ENCODE peak calls at places on chromosomes 16 and 17, in ten cellular contexts. One of them, this sample, is unnamed.

GRCh38 chr16:57720142-57720575 is 15.4 kb upstream of the KATNB1 start:
- DNase-seq in PC-3: peak; percentile 54
- DNase-seq in stomach: peak; percentile 81
- DNase-seq in endodermal cell: peak; percentile 82
- DNase-seq in GM23338: peak; percentile 62
- DNase-seq in BE2C: peak; percentile 72
- DNase-seq in ovary: no peak
- DNase-seq in left ventricle myocardium inferior: no peak
- DNase-seq in neural progenitor cell: peak; percentile 63
- DNase-seq in IMR-90: peak; percentile 50
- DNase-seq in this sample: peak; percentile 38

GRCh38 chr16:10981697-10982216 is 37.4 kb downstream of the CLEC16A start:
- DNase-seq in ovary: no peak
- DNase-seq in PC-3: peak; percentile 33
- DNase-seq in BE2C: peak; percentile 77
- DNase-seq in endodermal cell: peak; percentile 85
- DNase-seq in IMR-90: no peak
- DNase-seq in left ventricle myocardium inferior: no peak
- DNase-seq in GM23338: peak; percentile 73
- DNase-seq in neural progenitor cell: no peak
- DNase-seq in stomach: no peak
- DNase-seq in this sample: peak; percentile 81

GRCh38 chr17:68356520-68356919 is 65.2 kb downstream of the ARSG start:
- DNase-seq in left ventricle myocardium inferior: no peak
- DNase-seq in GM23338: no peak
- DNase-seq in endodermal cell: no peak
- DNase-seq in stomach: no peak
- DNase-seq in BE2C: no peak
- DNase-seq in neural progenitor cell: no peak
- DNase-seq in PC-3: no peak
- DNase-seq in ovary: no peak
- DNase-seq in IMR-90: no peak
- DNase-seq in this sample: no peak

GRCh38 chr16:67158637-67159600 is 790 bp downstream of the TRADD start:
- DNase-seq in GM23338: peak; percentile 62
- DNase-seq in stomach: peak; percentile 69
- DNase-seq in endodermal cell: peak; percentile 83
- DNase-seq in ovary: peak; percentile 60
- DNase-seq in neural progenitor cell: peak; percentile 70
- DNase-seq in BE2C: peak; percentile 32
- DNase-seq in PC-3: peak; percentile 49
- DNase-seq in IMR-90: no peak
- DNase-seq in left ventricle myocardium inferior: peak; percentile 36
- DNase-seq in this sample: peak; percentile 48

GRCh38 chr16:72924487-72924886 is 123.4 kb downstream of the ZFHX3 start:
- DNase-seq in IMR-90: no peak
- DNase-seq in PC-3: no peak
- DNase-seq in GM23338: no peak
- DNase-seq in BE2C: no peak
- DNase-seq in stomach: no peak
- DNase-seq in ovary: no peak
- DNase-seq in left ventricle myocardium inferior: no peak
- DNase-seq in endodermal cell: no peak
- DNase-seq in neural progenitor cell: no peak
- DNase-seq in this sample: no peak

GRCh38 chr17:38619937-38620550 is 14.3 kb upstream of the SRCIN1 start:
- DNase-seq in PC-3: no peak
- DNase-seq in BE2C: no peak
- DNase-seq in IMR-90: no peak
- DNase-seq in stomach: no peak
- DNase-seq in GM23338: peak; percentile 56
- DNase-seq in ovary: no peak
- DNase-seq in neural progenitor cell: no peak
- DNase-seq in left ventricle myocardium inferior: no peak
- DNase-seq in endodermal cell: peak; percentile 62
- DNase-seq in this sample: no peak

GRCh38 chr16:29645699-29646187 is 17.3 kb upstream of the SPN start:
- DNase-seq in GM23338: peak; percentile 65
- DNase-seq in BE2C: peak; percentile 35
- DNase-seq in PC-3: no peak
- DNase-seq in stomach: no peak
- DNase-seq in ovary: no peak
- DNase-seq in left ventricle myocardium inferior: no peak
- DNase-seq in IMR-90: no peak
- DNase-seq in neural progenitor cell: no peak
- DNase-seq in endodermal cell: peak; percentile 68
- DNase-seq in this sample: peak; percentile 13

GRCh38 chr16:68287276-68288251 is 23.2 kb downstream of the SLC7A6OS start:
- DNase-seq in endodermal cell: no peak
- DNase-seq in IMR-90: peak; percentile 86
- DNase-seq in ovary: no peak
- DNase-seq in left ventricle myocardium inferior: peak; percentile 80
- DNase-seq in PC-3: peak; percentile 76
- DNase-seq in BE2C: no peak
- DNase-seq in neural progenitor cell: no peak
- DNase-seq in stomach: no peak
- DNase-seq in GM23338: no peak
- DNase-seq in this sample: peak; percentile 71

GRCh38 chr16:57534881-57535658 is 1.3 kb downstream of the CCDC102A start:
- DNase-seq in ovary: peak; percentile 69
- DNase-seq in GM23338: no peak
- DNase-seq in PC-3: no peak
- DNase-seq in BE2C: no peak
- DNase-seq in neural progenitor cell: no peak
- DNase-seq in endodermal cell: peak; percentile 51
- DNase-seq in stomach: peak; percentile 24
- DNase-seq in IMR-90: no peak
- DNase-seq in left ventricle myocardium inferior: no peak
- DNase-seq in this sample: no peak

GRCh38 chr17:47699536-47699840 is 5.5 kb downstream of the TBKBP1 start:
- DNase-seq in BE2C: no peak
- DNase-seq in ovary: no peak
- DNase-seq in left ventricle myocardium inferior: no peak
- DNase-seq in IMR-90: no peak
- DNase-seq in endodermal cell: no peak
- DNase-seq in neural progenitor cell: no peak
- DNase-seq in GM23338: no peak
- DNase-seq in stomach: no peak
- DNase-seq in PC-3: no peak
- DNase-seq in this sample: no peak

GRCh38 chr17:17186051-17186450 is 20.1 kb downstream of the PLD6 start:
- DNase-seq in IMR-90: peak; percentile 12
- DNase-seq in left ventricle myocardium inferior: no peak
- DNase-seq in BE2C: no peak
- DNase-seq in GM23338: no peak
- DNase-seq in endodermal cell: no peak
- DNase-seq in ovary: no peak
- DNase-seq in PC-3: peak; percentile 73
- DNase-seq in stomach: peak; percentile 29
- DNase-seq in neural progenitor cell: no peak
- DNase-seq in this sample: peak; percentile 96

GRCh38 chr16:20879175-20880053 is 20.7 kb downstream of the DCUN1D3 start:
- DNase-seq in left ventricle myocardium inferior: no peak
- DNase-seq in PC-3: peak; percentile 35
- DNase-seq in neural progenitor cell: no peak
- DNase-seq in GM23338: no peak
- DNase-seq in IMR-90: peak; percentile 74
- DNase-seq in stomach: no peak
- DNase-seq in BE2C: no peak
- DNase-seq in ovary: no peak
- DNase-seq in endodermal cell: no peak
- DNase-seq in this sample: peak; percentile 77
- H3K4me3 ChIP-seq in left ventricle myocardium inferior: no peak overlapping the region
- H3K4me3 ChIP-seq in PC-3: no peak overlapping the region
- H3K4me3 ChIP-seq in neural progenitor cell: no peak overlapping the region
- H3K4me3 ChIP-seq in GM23338: no peak overlapping the region
- H3K4me3 ChIP-seq in IMR-90: no peak overlapping the region
- H3K4me3 ChIP-seq in stomach: no peak overlapping the region
- H3K4me3 ChIP-seq in BE2C: no peak overlapping the region
- H3K4me3 ChIP-seq in ovary: no peak overlapping the region
- H3K4me3 ChIP-seq in endodermal cell: no peak overlapping the region
- H3K4me3 ChIP-seq in this sample: no peak overlapping the region

GRCh38 chr16:12260647-12261262 is 284.2 kb downstream of the SNX29 start:
- DNase-seq in PC-3: no peak
- DNase-seq in BE2C: peak; percentile 43
- DNase-seq in stomach: no peak
- DNase-seq in IMR-90: peak; percentile 84
- DNase-seq in GM23338: peak; percentile 93
- DNase-seq in endodermal cell: peak; percentile 88
- DNase-seq in left ventricle myocardium inferior: no peak
- DNase-seq in neural progenitor cell: peak; percentile 71
- DNase-seq in ovary: peak; percentile 56
- DNase-seq in this sample: peak; percentile 15
- TF ChIP-seq CTCF in PC-3: no peak
- TF ChIP-seq CTCF in BE2C: peak; percentile 28
- TF ChIP-seq CTCF in stomach: no peak
- TF ChIP-seq CTCF in IMR-90: peak; percentile 35
- TF ChIP-seq CTCF in GM23338: peak; percentile 68
- TF ChIP-seq CTCF in endodermal cell: peak; percentile 54
- TF ChIP-seq CTCF in left ventricle myocardium inferior: no peak
- TF ChIP-seq CTCF in neural progenitor cell: peak; percentile 35
- TF ChIP-seq CTCF in ovary: peak; percentile 14
- TF ChIP-seq CTCF in this sample: peak; percentile 7

GRCh38 chr16:89144681-89145080 is 26.9 kb upstream of the CDH15 start:
- DNase-seq in stomach: no peak
- DNase-seq in GM23338: no peak
- DNase-seq in neural progenitor cell: no peak
- DNase-seq in PC-3: no peak
- DNase-seq in BE2C: no peak
- DNase-seq in ovary: no peak
- DNase-seq in left ventricle myocardium inferior: no peak
- DNase-seq in endodermal cell: no peak
- DNase-seq in IMR-90: no peak
- DNase-seq in this sample: no peak

GRCh38 chr16:89143911-89144675 is 27.5 kb upstream of the CDH15 start:
- DNase-seq in left ventricle myocardium inferior: no peak
- DNase-seq in GM23338: no peak
- DNase-seq in stomach: no peak
- DNase-seq in BE2C: no peak
- DNase-seq in IMR-90: no peak
- DNase-seq in PC-3: no peak
- DNase-seq in neural progenitor cell: no peak
- DNase-seq in ovary: no peak
- DNase-seq in endodermal cell: no peak
- DNase-seq in this sample: no peak

GRCh38 chr16:89149386-89149785 is 22.2 kb upstream of the CDH15 start:
- DNase-seq in stomach: no peak
- DNase-seq in BE2C: no peak
- DNase-seq in left ventricle myocardium inferior: no peak
- DNase-seq in GM23338: peak; percentile 51
- DNase-seq in PC-3: no peak
- DNase-seq in endodermal cell: no peak
- DNase-seq in ovary: no peak
- DNase-seq in IMR-90: no peak
- DNase-seq in neural progenitor cell: no peak
- DNase-seq in this sample: no peak

GRCh38 chr16:89145406-89146161 is 26.0 kb upstream of the CDH15 start:
- DNase-seq in endodermal cell: no peak
- DNase-seq in neural progenitor cell: no peak
- DNase-seq in GM23338: no peak
- DNase-seq in ovary: no peak
- DNase-seq in PC-3: no peak
- DNase-seq in IMR-90: no peak
- DNase-seq in BE2C: peak; percentile 7
- DNase-seq in left ventricle myocardium inferior: no peak
- DNase-seq in stomach: no peak
- DNase-seq in this sample: no peak

DNA sequence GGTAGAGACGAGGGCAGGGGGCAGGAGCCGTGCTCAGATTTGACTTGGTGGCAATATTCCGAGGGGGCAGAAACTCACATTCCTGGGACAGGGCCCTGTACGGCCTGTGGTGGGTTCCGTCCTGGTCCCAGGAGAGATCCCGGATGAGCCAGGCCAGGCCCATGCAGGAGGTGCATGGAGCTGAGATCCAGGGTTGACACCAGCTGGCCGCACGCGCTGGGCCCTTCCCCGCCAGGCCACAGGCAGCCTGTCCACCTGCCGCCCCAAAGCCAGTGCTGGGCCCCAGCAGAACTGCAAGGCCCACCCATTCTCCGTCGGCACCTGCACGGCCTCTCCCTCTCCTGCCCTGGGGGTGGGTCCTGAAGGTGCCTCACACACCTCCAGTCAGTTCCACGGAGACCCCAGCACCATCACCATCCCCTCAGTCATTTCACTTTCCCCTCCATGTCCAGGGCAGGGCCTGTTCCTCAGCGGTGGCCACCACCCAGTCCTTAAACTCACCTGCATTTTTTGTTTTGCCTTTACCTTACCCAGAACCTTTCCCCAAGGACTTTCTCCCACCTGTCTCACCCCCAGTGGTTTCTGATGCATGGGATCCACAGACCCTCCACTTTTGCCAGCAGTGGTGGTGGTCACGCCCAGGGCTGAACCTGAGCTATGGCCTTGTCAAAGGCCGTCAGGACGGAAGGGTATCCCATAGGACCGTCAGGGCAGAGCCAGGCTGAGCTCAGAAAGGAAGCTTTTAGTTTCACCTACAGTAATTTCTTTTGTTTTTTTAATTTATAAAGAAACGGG is 25.1 kb upstream of the CDH15 start:
- DNase-seq in BE2C: peak; percentile 7
- DNase-seq in PC-3: no peak
- DNase-seq in stomach: no peak
- DNase-seq in ovary: no peak
- DNase-seq in IMR-90: no peak
- DNase-seq in left ventricle myocardium inferior: no peak
- DNase-seq in GM23338: no peak
- DNase-seq in endodermal cell: no peak
- DNase-seq in neural progenitor cell: no peak
- DNase-seq in this sample: no peak
- H3K36me3 ChIP-seq in BE2C: peaks cover 24% of the 10 kb centered on the region
- H3K36me3 ChIP-seq in PC-3: no peaks in the 10 kb centered on the region
- H3K36me3 ChIP-seq in stomach: peaks cover 90% of the 10 kb centered on the region
- H3K36me3 ChIP-seq in ovary: no peaks in the 10 kb centered on the region
- H3K36me3 ChIP-seq in IMR-90: peaks cover 35% of the 10 kb centered on the region
- H3K36me3 ChIP-seq in left ventricle myocardium inferior: peaks cover 75% of the 10 kb centered on the region
- H3K36me3 ChIP-seq in GM23338: peaks cover 5% of the 10 kb centered on the region
- H3K36me3 ChIP-seq in endodermal cell: peaks cover 42% of the 10 kb centered on the region
- H3K36me3 ChIP-seq in neural progenitor cell: no peaks in the 10 kb centered on the region
- H3K36me3 ChIP-seq in this sample: peaks cover 12% of the 10 kb centered on the region

DNA sequence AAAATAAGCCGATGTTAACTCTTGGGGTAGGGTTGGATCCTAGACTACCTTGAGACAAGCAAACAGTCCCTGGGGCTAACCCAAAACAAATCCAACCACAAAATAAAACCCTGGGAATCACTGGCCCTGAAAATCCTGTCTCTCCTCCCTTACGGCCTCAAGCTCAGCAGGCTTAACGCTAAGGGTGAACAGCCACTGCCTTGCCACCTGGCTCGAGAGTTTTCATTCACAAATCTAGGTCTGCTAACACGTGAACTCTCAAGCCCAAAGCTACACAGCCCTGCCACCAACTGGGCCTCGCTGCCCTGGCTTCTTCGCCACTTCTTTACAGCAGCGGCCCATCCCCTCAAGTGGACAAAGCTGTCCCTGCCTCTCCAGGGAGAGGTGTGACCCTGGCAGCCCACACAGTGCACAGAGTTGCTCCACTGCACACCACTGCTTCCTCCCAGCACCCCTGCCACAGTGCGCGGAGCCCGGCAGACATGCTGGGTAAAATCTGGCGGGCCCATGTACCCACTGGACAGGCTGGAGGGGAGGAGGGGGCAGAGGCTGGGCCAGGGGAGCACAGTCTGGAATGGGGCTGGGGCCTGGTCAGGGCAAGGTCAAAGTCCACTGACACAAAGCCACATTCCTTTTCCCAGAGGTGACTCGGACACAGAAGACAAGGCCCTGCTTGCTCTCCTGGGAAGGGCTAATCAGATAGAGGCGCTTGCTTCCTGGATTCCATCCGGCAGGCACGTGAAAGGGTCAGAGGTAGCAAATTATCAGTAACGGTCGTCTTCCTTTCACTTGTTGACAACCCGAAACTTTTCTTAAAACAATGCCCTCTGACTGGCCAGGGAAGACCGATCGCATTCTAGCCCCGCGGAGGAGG is 996 bp downstream of the PCYT2 start:
- DNase-seq in PC-3: no peak
- DNase-seq in ovary: no peak
- DNase-seq in left ventricle myocardium inferior: no peak
- DNase-seq in GM23338: peak; percentile 40
- DNase-seq in neural progenitor cell: peak; percentile 48
- DNase-seq in stomach: peak; percentile 62
- DNase-seq in BE2C: no peak
- DNase-seq in endodermal cell: peak; percentile 80
- DNase-seq in IMR-90: no peak
- DNase-seq in this sample: no peak
- H3K4me3 ChIP-seq in PC-3: peak overlapping the region; percentile 85
- H3K4me3 ChIP-seq in ovary: peak overlapping the region; percentile 66
- H3K4me3 ChIP-seq in left ventricle myocardium inferior: peak overlapping the region; percentile 93
- H3K4me3 ChIP-seq in GM23338: peak overlapping the region; percentile 93
- H3K4me3 ChIP-seq in neural progenitor cell: peak overlapping the region; percentile 87
- H3K4me3 ChIP-seq in stomach: peak overlapping the region; percentile 82
- H3K4me3 ChIP-seq in BE2C: peak overlapping the region; percentile 78
- H3K4me3 ChIP-seq in endodermal cell: peak overlapping the region; percentile 88
- H3K4me3 ChIP-seq in IMR-90: peak overlapping the region; percentile 90
- H3K4me3 ChIP-seq in this sample: peak overlapping the region; percentile 72

This sample was measured in bronchial epithelial cell.